ENCODE peak calls at places on chromosomes 4 and X, in six cellular contexts. N is activated CD4-positive, alpha-beta T cell treated with anti-CD3 and anti-CD28 coated beads, Interleukin-2, amount 50 U/mL, for 4 hours; X is AG08396; C is astrocyte; Q is T-helper 1 cell; P is EH. J is an unnamed sample.
A peak's percentile ranks its signal among the peaks of the same experiment; 100 is the strongest.

GRCh38 chr4:8269535-8270417 is at the start of gene HTRA3:
- DNase-seq in N (no peak), X (peak; percentile 82), C (no peak), Q (no peak), P (peak; percentile 52), J (no peak)

GRCh38 chr4:24984602-24985532 is 45.9 kb downstream of the LGI2 start:
- DNase-seq in N (no peak), X (no peak), C (no peak), Q (no peak), P (no peak), J (no peak)

GRCh38 chr4:147794787-147795413 is 63.0 kb downstream of the ARHGAP10 start:
- DNase-seq in N (no peak), X (no peak), C (no peak), Q (no peak), P (no peak), J (no peak)

GRCh38 chr4:113635739-113636437 is 125.7 kb downstream of the CAMK2D start:
- DNase-seq in N (no peak), X (peak; percentile 65), C (peak; percentile 90), Q (no peak), P (peak; percentile 85), J (no peak)

GRCh38 chrX:76407795-76408194 is 19.7 kb upstream of the MAGEE1 start:
- DNase-seq in N (no peak), X (no peak), C (no peak), Q (no peak), P (no peak), J (no peak)

GRCh38 chrX:43655151-43655676 is 885 bp upstream of the MAOA start:
- DNase-seq in N (peak; percentile 2), X (peak; percentile 26), C (peak; percentile 23), Q (no peak), P (peak; percentile 25), J (no peak)

GRCh38 chr4:16139066-16139945 is 55.5 kb upstream of the PROM1 start:
- DNase-seq in N (no peak), X (no peak), C (no peak), Q (no peak), P (no peak), J (no peak)

GRCh38 chr4:2135083-2135482 is 76.0 kb downstream of the NAT8L start:
- DNase-seq in N (no peak), X (peak; percentile 33), C (peak; percentile 28), Q (no peak), P (peak; percentile 58), J (no peak)

GRCh38 chr4:113584407-113585150 is 177.0 kb downstream of the CAMK2D start:
- DNase-seq in N (no peak), X (peak; percentile 32), C (peak; percentile 80), Q (no peak), P (peak; percentile 92), J (peak; percentile 29)